ENCODE peak calls at places on chromosome 3, in six cellular contexts. U is nephron progenitor cell, E is COLO829, G is T-cell, Y is GM10248, K is foreskin keratinocyte. M is an unnamed sample.
A peak's percentile ranks its signal among the peaks of the same experiment; 100 is the strongest.

GRCh38 chr3:190443257-190443656 is 6.4 kb downstream of the TMEM207 start:
- DNase-seq in K (no peak), E (peak; percentile 28), G (no peak), Y (no peak), U (no peak), M (no peak)

GRCh38 chr3:148955544-148956346 is 35.6 kb upstream of the GYG1 start:
- DNase-seq in U (peak; percentile 36), Y (peak; percentile 20), G (no peak), E (peak; percentile 51), K (peak; percentile 62), M (peak; percentile 16)

GRCh38 chr3:63050548-63050947 is 175.3 kb upstream of the CADPS start:
- DNase-seq in K (no peak), U (no peak), Y (no peak), E (no peak), G (no peak), M (no peak)

GRCh38 chr3:152281032-152281713 is 12.4 kb downstream of the MBNL1 start:
- DNase-seq in Y (no peak), K (no peak), G (no peak), E (no peak), U (no peak), M (no peak)

GRCh38 chr3:183699238-183699947 is 1.8 kb downstream of the YEATS2 start:
- DNase-seq in G (no peak), Y (peak; percentile 35), U (no peak), E (no peak), K (no peak), M (peak; percentile 32)

GRCh38 chr3:46854543-46854942 is 8.7 kb downstream of the MYL3 start:
- DNase-seq in U (no peak), Y (no peak), G (no peak), K (no peak), E (no peak), M (no peak)

GRCh38 chr3:10515396-10515795 is 10.0 kb upstream of the ATP2B2 start:
- DNase-seq in G (no peak), Y (no peak), K (no peak), E (no peak), U (no peak), M (no peak)

GRCh38 chr3:88192631-88193030 is 42.9 kb downstream of the C3orf38 start:
- DNase-seq in K (no peak), Y (no peak), G (no peak), E (no peak), U (no peak), M (no peak)

GRCh38 chr3:16357698-16358097 is 92.7 kb downstream of the OXNAD1 start:
- DNase-seq in K (no peak), E (no peak), U (no peak), Y (no peak), G (no peak), M (no peak)

GRCh38 chr3:196599734-196600128 is 31.3 kb downstream of the FBXO45 start:
- DNase-seq in G (no peak), Y (no peak), K (no peak), U (no peak), E (no peak), M (no peak)

GRCh38 chr3:179967622-179968021 is 69.1 kb downstream of the PEX5L start:
- DNase-seq in K (no peak), Y (no peak), E (no peak), U (no peak), G (no peak), M (no peak)

GRCh38 chr3:197750863-197751737 is 1.4 kb downstream of the FYTTD1 start:
- DNase-seq in G (peak; percentile 35), E (no peak), U (peak; percentile 17), K (peak; percentile 41), Y (no peak), M (peak; percentile 35)

GRCh38 chr3:16309558-16309957 is 44.5 kb downstream of the OXNAD1 start:
- DNase-seq in E (no peak), K (peak; percentile 80), G (peak; percentile 62), Y (no peak), U (no peak), M (no peak)

GRCh38 chr3:152328841-152329240 is 60.1 kb downstream of the MBNL1 start:
- DNase-seq in U (no peak), Y (no peak), K (peak; percentile 79), G (no peak), E (peak; percentile 40), M (no peak)

GRCh38 chr3:159892171-159892791 is 96.4 kb upstream of the IL12A start:
- DNase-seq in U (no peak), Y (no peak), G (no peak), E (no peak), K (no peak), M (no peak)

GRCh38 chr3:52002768-52003167 is 7.1 kb upstream of the RPL29 start:
- DNase-seq in U (no peak), Y (no peak), G (no peak), E (no peak), K (no peak), M (no peak)

GRCh38 chr3:71862374-71863145 is 77.6 kb upstream of the PROK2 start:
- DNase-seq in U (no peak), G (no peak), E (peak; percentile 54), Y (no peak), K (no peak), M (no peak)

GRCh38 chr3:129608087-129608935 is 1.8 kb upstream of the PLXND1 start:
- DNase-seq in Y (no peak), G (no peak), E (no peak), U (no peak), K (peak; percentile 17), M (no peak)

GRCh38 chr3:47006145-47006651 is 26.7 kb downstream of the NBEAL2 start:
- DNase-seq in U (no peak), E (no peak), K (no peak), Y (no peak), G (no peak), M (no peak)

GRCh38 chr3:197428117-197428761 is 127.5 kb downstream of the BDH1 start:
- DNase-seq in G (peak; percentile 40), E (peak; percentile 52), K (peak; percentile 46), Y (no peak), U (peak; percentile 60), M (no peak)

GRCh38 chr3:13092621-13093339 is 19.6 kb upstream of the IQSEC1 start:
- DNase-seq in U (no peak), G (no peak), K (no peak), E (no peak), Y (no peak), M (no peak)

GRCh38 chr3:57397175-57398026 is 104.9 kb upstream of the ASB14 start:
- DNase-seq in U (peak; percentile 6), K (peak; percentile 47), E (peak; percentile 76), G (peak; percentile 63), Y (peak; percentile 69), M (peak; percentile 60)

GRCh38 chr3:4656646-4657318 is 163.6 kb downstream of the ITPR1 start:
- DNase-seq in U (no peak), E (no peak), Y (no peak), G (no peak), K (no peak), M (no peak)

GRCh38 chr3:87311309-87311708 is 34.9 kb upstream of the POU1F1 start:
- DNase-seq in K (peak; percentile 72), E (no peak), U (no peak), G (no peak), Y (no peak), M (no peak)

GRCh38 chr3:157129782-157130137 is 30.2 kb downstream of the CCNL1 start:
- DNase-seq in G (no peak), Y (no peak), U (no peak), E (peak; percentile 83), K (peak; percentile 76), M (no peak)

GRCh38 chr3:172334743-172335142 is 113.5 kb downstream of the GHSR start:
- DNase-seq in G (no peak), K (peak; percentile 58), E (no peak), U (no peak), Y (no peak), M (no peak)

GRCh38 chr3:67291287-67292252 is 293.5 kb downstream of the KBTBD8 start:
- DNase-seq in Y (no peak), K (no peak), E (peak; percentile 24), U (no peak), G (no peak), M (peak; percentile 7)

GRCh38 chr3:58683001-58683845 is 16.6 kb upstream of the FAM3D start:
- DNase-seq in K (no peak), G (no peak), E (no peak), Y (no peak), U (no peak), M (no peak)

M was measured in GM13977.